ENCODE peak calls at places on chromosomes 13 and 19, in ten cellular contexts. M, U, O, H, D, S, B, J, I and V are unnamed samples. For H3K4me1, the result is how much of the 10 kb centered on the place peaks cover.

GRCh38 chr13:98542568-98543379 is 34.1 kb downstream of the STK24 start:
- DNase-seq in M (no peak), U (no peak), O (no peak), H (no peak), D (no peak), S (no peak), B (no peak), J (no peak), I (peak), V (peak)

GRCh38 chr19:50313812-50314536 is 15.2 kb downstream of the KCNC3 start:
- DNase-seq in M (no peak), U (peak), O (no peak), H (no peak), D (no peak), S (no peak), B (no peak), J (peak), I (no peak), V (no peak)

GRCh38 chr13:44088911-44089851 is 209.5 kb downstream of the LACC1 start:
- DNase-seq in M (no peak), U (no peak), O (no peak), H (no peak), D (no peak), S (no peak), B (no peak), J (no peak), I (no peak), V (no peak)

GRCh38 chr19:17127671-17128070 is 52.1 kb downstream of the MYO9B start:
- DNase-seq in M (no peak), U (no peak), O (no peak), H (no peak), D (no peak), S (no peak), B (no peak), J (no peak), I (no peak), V (no peak)

GRCh38 chr19:47899335-47899734 is 13.2 kb upstream of the SULT2A1 start:
- DNase-seq in M (no peak), U (no peak), O (no peak), H (no peak), D (no peak), S (no peak), B (no peak), J (no peak), I (no peak), V (no peak)

GRCh38 chr13:94232161-94232560 is 247.3 kb downstream of the DCT start:
- DNase-seq in M (no peak), U (no peak), O (no peak), H (no peak), D (no peak), S (no peak), B (no peak), J (no peak), I (no peak), V (no peak)

GRCh38 chr19:55484571-55485438 is at the start of gene NAT14:
- DNase-seq in M (peak), U (peak), O (no peak), H (no peak), D (peak), S (peak), B (peak), J (peak), I (peak), V (peak)

GRCh38 chr19:18373892-18374629 is 11.9 kb upstream of the GDF15 start:
- DNase-seq in M (peak), U (peak), O (peak), H (peak), D (peak), S (peak), B (peak), J (peak), I (peak), V (no peak)

GRCh38 chr19:52227980-52228379 is 38.1 kb downstream of the PPP2R1A start:
- DNase-seq in M (no peak), U (peak), O (no peak), H (no peak), D (no peak), S (no peak), B (no peak), J (no peak), I (no peak), V (no peak)

GRCh38 chr19:52231154-52231565 is 38.2 kb upstream of the ZNF766 start:
- DNase-seq in M (no peak), U (no peak), O (no peak), H (no peak), D (no peak), S (peak), B (no peak), J (no peak), I (no peak), V (no peak)

GRCh38 chr19:52229524-52229923 is 39.7 kb downstream of the PPP2R1A start:
- DNase-seq in M (no peak), U (no peak), O (no peak), H (no peak), D (no peak), S (no peak), B (no peak), J (no peak), I (no peak), V (no peak)

GRCh38 chr19:52227196-52227940 is 37.5 kb downstream of the PPP2R1A start:
- DNase-seq in M (no peak), U (peak), O (no peak), H (no peak), D (no peak), S (no peak), B (no peak), J (no peak), I (no peak), V (no peak)

DNA sequence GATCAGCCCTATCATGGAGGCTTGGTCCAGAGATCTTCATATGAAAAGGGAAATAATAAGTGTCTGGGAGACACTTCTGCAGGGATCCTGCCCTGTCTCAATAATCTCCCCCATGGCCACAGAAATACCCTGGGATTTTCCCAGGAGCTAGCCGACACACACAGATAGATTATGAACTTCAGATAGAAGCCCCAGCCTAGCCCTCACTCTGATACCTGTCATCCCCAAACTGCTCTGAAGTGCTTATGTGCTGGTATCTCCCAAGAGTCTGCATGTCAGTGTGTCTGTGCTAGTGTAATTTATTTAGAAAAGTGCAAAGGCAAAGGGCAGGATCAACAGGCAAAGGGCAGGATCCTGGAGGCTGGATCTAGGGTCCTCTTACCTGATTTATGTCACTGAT is 38.7 kb upstream of the ZNF766 start:
- DNase-seq in M (no peak), U (no peak), O (no peak), H (no peak), D (no peak), S (no peak), B (no peak), J (no peak), I (no peak), V (no peak)
- H3K27ac ChIP-seq in M (no peak), U (no peak), O (no peak), H (no peak), D (no peak), S (no peak), B (no peak), J (no peak), I (no peak), V (no peak)

GRCh38 chr13:51761638-51762350 is 42.2 kb downstream of the DHRS12 start:
- DNase-seq in M (no peak), U (no peak), O (no peak), H (no peak), D (no peak), S (peak), B (no peak), J (no peak), I (no peak), V (no peak)

GRCh38 chr13:51767100-51767499 is 36.9 kb downstream of the DHRS12 start:
- DNase-seq in M (no peak), U (peak), O (no peak), H (no peak), D (no peak), S (no peak), B (no peak), J (no peak), I (no peak), V (no peak)

GRCh38 chr13:51763486-51763885 is 40.5 kb downstream of the DHRS12 start:
- DNase-seq in M (no peak), U (no peak), O (no peak), H (no peak), D (no peak), S (no peak), B (no peak), J (no peak), I (no peak), V (no peak)

GRCh38 chr13:51765142-51765515 is 38.8 kb downstream of the DHRS12 start:
- DNase-seq in M (no peak), U (no peak), O (no peak), H (no peak), D (no peak), S (no peak), B (no peak), J (no peak), I (no peak), V (no peak)

DNA sequence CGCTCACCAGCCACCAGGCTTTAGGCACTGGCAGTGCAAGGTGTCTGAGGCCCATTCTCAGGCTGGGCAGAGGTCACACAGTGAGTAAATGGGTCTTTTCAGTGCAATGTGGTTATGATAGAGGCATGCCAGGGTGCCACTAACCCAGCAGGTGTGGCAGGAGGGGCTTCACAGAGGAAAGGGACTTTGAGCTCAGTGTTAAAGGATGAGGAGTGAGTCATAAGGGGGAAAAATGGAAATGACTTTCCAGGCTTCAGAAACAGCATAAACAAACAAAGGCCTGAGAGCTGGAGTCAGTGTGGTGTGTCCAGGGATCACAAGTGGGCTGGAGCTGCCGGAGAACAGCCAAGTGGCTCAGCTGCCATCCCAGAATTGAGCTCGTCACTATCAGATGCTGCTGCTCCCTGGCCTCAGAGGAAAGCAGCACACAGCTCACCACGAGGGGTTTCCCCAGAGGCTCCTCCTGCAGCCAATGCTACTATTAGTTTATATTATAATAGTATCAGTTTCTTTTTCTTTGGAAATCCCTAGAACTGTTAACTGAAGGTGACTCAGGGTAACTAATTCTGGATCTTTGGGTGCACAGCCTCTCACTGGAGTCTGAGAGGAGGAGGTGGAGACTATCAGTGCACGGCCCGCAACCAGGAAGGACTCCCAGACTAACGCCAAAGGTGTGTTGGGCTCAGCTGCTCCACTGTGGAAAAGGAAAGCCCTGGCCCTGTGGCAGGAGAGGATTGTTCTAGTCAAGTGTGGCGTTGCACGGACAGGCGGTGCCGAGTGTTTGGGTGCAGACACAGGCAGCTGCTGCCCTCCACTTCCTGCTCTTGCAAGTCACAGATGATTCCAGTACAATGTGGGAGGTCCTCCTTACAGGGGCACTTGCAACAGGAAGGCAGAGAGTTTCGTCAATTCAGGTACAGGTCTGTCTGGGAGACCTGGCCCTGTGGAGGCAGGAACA is 39.5 kb downstream of the DHRS12 start:
- DNase-seq in M (peak), U (no peak), O (peak), H (peak), D (peak), S (peak), B (peak), J (peak), I (peak), V (peak)
- H3K4me3 ChIP-seq in M (no peak), U (no peak), O (no peak), H (no peak), D (no peak), S (peak), B (peak), J (no peak), I (no peak), V (peak)

DNA sequence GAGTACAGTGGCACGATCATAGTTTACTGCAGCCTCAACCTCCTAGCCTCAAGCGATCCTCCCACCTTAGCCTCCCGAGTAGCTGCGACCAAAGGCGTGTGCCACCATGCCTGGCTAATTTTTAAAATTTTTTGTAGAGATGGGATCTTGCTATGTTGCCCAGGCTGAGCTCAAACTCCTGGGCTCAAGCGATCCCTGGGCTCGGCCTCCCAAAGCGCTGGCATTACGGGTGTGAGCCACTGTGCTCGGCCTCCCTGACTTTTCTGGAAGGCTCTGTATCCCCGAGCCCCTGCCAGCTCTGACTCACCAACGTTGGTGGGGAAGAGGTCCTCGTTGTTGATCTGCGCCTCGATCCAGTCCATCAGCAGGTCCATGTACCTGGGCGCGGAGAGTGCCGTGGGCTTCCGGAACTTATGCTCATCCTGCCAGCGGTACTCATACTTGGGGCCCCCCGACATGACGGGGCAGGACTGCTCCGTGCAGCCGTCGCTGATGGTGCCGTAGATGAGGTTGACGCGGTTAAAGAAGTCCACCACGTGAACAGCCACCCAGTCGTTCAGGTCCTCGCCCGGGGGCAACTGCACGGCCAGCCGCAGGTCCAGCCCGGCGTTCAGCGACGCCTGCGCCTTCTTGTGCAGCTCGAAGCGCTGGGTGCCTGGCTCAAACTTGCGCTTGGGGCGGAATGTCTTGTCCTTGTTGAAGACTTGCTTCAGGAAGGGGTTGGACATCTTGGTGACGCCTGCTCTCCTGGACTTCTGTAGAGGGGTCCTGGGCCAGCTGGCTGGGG is 18.1 kb downstream of the MOB3A start:
- DNase-seq in M (no peak), U (no peak), O (no peak), H (no peak), D (no peak), S (no peak), B (no peak), J (no peak), I (peak), V (no peak)
- H3K4me1 ChIP-seq in M (under half), U (under half), O (under half), H (under half), D (under half), S (under half), B (under half), J (under half), I (under half), V (under half)

GRCh38 chr19:14565298-14565679 is 6.6 kb downstream of the NDUFB7 start:
- DNase-seq in M (no peak), U (no peak), O (no peak), H (no peak), D (no peak), S (no peak), B (no peak), J (no peak), I (peak), V (no peak)
- H3K27ac ChIP-seq in M (no peak), U (no peak), O (peak), H (no peak), D (no peak), S (no peak), B (no peak), J (no peak), I (peak), V (no peak)

GRCh38 chr19:10862561-10863106 is 8.7 kb upstream of the CARM1 start:
- DNase-seq in M (no peak), U (no peak), O (no peak), H (no peak), D (no peak), S (no peak), B (no peak), J (no peak), I (no peak), V (no peak)
- H3K4me3 ChIP-seq in M (no peak), U (no peak), O (no peak), H (no peak), D (no peak), S (no peak), B (no peak), J (no peak), I (no peak), V (no peak)

GRCh38 chr19:37980419-37980975 is 73.5 kb downstream of the SIPA1L3 start:
- DNase-seq in M (no peak), U (no peak), O (no peak), H (no peak), D (no peak), S (no peak), B (no peak), J (no peak), I (no peak), V (no peak)

GRCh38 chr19:37983153-37983552 is 76.1 kb downstream of the SIPA1L3 start:
- DNase-seq in M (no peak), U (no peak), O (no peak), H (no peak), D (no peak), S (peak), B (no peak), J (no peak), I (no peak), V (no peak)

GRCh38 chr19:37983916-37984315 is 76.9 kb downstream of the SIPA1L3 start:
- DNase-seq in M (no peak), U (no peak), O (no peak), H (no peak), D (no peak), S (no peak), B (no peak), J (no peak), I (no peak), V (no peak)

GRCh38 chr19:37981785-37982475 is 74.9 kb downstream of the SIPA1L3 start:
- DNase-seq in M (no peak), U (no peak), O (no peak), H (no peak), D (no peak), S (peak), B (no peak), J (peak), I (no peak), V (no peak)

DNA sequence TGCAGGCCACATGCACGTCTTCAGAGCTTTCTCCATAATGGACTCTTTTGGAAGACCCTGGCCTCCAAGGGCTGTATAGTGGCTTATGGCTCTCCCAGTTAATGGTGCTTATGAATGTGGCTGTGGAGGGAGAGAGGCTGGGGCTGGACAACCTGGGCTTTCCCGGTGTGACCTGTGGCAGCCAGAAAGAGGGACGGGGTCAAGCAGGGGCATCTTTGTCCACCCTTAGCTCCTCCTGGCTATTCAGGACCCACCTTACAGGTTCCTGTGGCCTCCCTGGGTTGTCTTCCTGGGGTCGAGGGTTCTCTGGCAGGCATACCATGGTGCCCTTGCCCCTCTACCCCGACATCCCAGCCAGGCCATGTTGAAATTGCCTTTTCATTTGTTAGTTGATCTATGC is 75.6 kb downstream of the SIPA1L3 start:
- DNase-seq in M (no peak), U (no peak), O (no peak), H (no peak), D (no peak), S (no peak), B (no peak), J (no peak), I (no peak), V (no peak)
- H3K4me1 ChIP-seq in M (under half), U (under half), O (under half), H (under half), D (under half), S (under half), B (under half), J (under half), I (under half), V (under half)